ENCODE peak calls at places on chromosomes 12 and 14, in ten cellular contexts. N, Q, F, K, C, P, M, R, S and I are unnamed samples.

GRCh38 chr14:49250109-49250508 is 336.1 kb downstream of the RPS29 start:
- DNase-seq in F (no peak), S (no peak), C (no peak), N (no peak), P (no peak), Q (no peak), R (no peak), M (no peak), K (no peak), I (no peak)

GRCh38 chr12:42118136-42118879 is 26.4 kb downstream of the GXYLT1 start:
- DNase-seq in C (no peak), M (no peak), P (no peak), Q (no peak), R (no peak), S (no peak), N (no peak), K (no peak), F (no peak), I (peak)

GRCh38 chr12:114166360-114166759 is 200.2 kb upstream of the RBM19 start:
- DNase-seq in Q (no peak), S (no peak), P (no peak), C (no peak), M (peak), R (no peak), F (no peak), N (peak), K (no peak), I (peak)

GRCh38 chr12:112515868-112516267 is 97.1 kb downstream of the PTPN11 start:
- DNase-seq in F (no peak), K (no peak), C (no peak), P (no peak), M (no peak), S (no peak), N (no peak), R (no peak), Q (no peak), I (no peak)

GRCh38 chr12:108888031-108888430 is 8.1 kb downstream of the DAO start:
- DNase-seq in F (no peak), R (peak), N (peak), C (no peak), K (peak), P (no peak), M (peak), Q (no peak), S (no peak), I (no peak)

GRCh38 chr14:24425704-24426103 is 3.8 kb downstream of the CBLN3 start:
- DNase-seq in R (no peak), K (no peak), F (no peak), N (peak), M (no peak), P (no peak), Q (no peak), C (no peak), S (no peak), I (no peak)

GRCh38 chr14:26128931-26129674 is 468.7 kb downstream of the NOVA1 start:
- DNase-seq in Q (no peak), N (no peak), S (no peak), K (no peak), R (no peak), P (no peak), F (no peak), M (no peak), C (no peak), I (no peak)

GRCh38 chr14:34201909-34202622 is 251.2 kb upstream of the EGLN3 start:
- DNase-seq in C (no peak), F (no peak), Q (no peak), S (no peak), N (no peak), M (no peak), R (no peak), P (no peak), K (no peak), I (no peak)

GRCh38 chr14:32571551-32571950 is 242.5 kb downstream of the AKAP6 start:
- DNase-seq in C (no peak), F (no peak), N (no peak), R (no peak), S (no peak), K (no peak), P (no peak), Q (no peak), M (no peak), I (no peak)

GRCh38 chr12:126156806-126157574 is 1091.8 kb downstream of the AACS start:
- DNase-seq in F (no peak), N (no peak), C (no peak), S (no peak), K (no peak), P (no peak), Q (no peak), M (peak), R (no peak), I (no peak)

GRCh38 chr14:103746706-103747105 is 31.1 kb downstream of the ZFYVE21 start:
- DNase-seq in F (no peak), S (no peak), N (no peak), M (no peak), R (no peak), Q (no peak), P (no peak), C (no peak), K (peak), I (no peak)

GRCh38 chr12:108340037-108340436 is 926 bp upstream of the CMKLR1 start:
- DNase-seq in K (peak), M (no peak), R (no peak), P (no peak), C (peak), F (no peak), S (no peak), N (peak), Q (no peak), I (no peak)

GRCh38 chr12:88684610-88685009 is 104.3 kb upstream of the KITLG start:
- DNase-seq in C (no peak), K (no peak), F (no peak), R (no peak), S (no peak), Q (no peak), M (no peak), N (no peak), P (no peak), I (no peak)

GRCh38 chr12:78018939-78019338 is 188.2 kb downstream of the NAV3 start:
- DNase-seq in R (no peak), M (no peak), P (no peak), S (no peak), C (no peak), N (no peak), K (no peak), Q (no peak), F (no peak), I (peak)

GRCh38 chr12:95102916-95103671 is 29.7 kb upstream of the NR2C1 start:
- DNase-seq in M (no peak), Q (no peak), S (no peak), P (no peak), F (no peak), K (no peak), R (no peak), C (no peak), N (no peak), I (peak)

GRCh38 chr14:68471029-68471963 is 321.6 kb downstream of the ZFP36L1 start:
- DNase-seq in F (no peak), C (no peak), R (no peak), M (peak), S (no peak), P (no peak), Q (no peak), K (no peak), N (no peak), I (no peak)

GRCh38 chr12:91817512-91817911 is 328.1 kb downstream of the BTG1 start:
- DNase-seq in P (no peak), F (no peak), N (no peak), K (no peak), Q (peak), R (no peak), S (no peak), M (peak), C (no peak), I (no peak)

GRCh38 chr12:24991209-24992049 is 42.5 kb upstream of the BCAT1 start:
- DNase-seq in N (no peak), K (no peak), P (no peak), C (no peak), S (no peak), F (no peak), R (no peak), M (no peak), Q (no peak), I (peak)

GRCh38 chr12:102980350-102980749 is 22.9 kb downstream of the ASCL1 start:
- DNase-seq in F (no peak), P (no peak), Q (no peak), M (no peak), C (no peak), N (no peak), S (no peak), K (no peak), R (no peak), I (no peak)

GRCh38 chr12:122190842-122191668 is 8.1 kb downstream of the LRRC43 start:
- DNase-seq in C (no peak), S (peak), K (peak), Q (peak), P (no peak), R (no peak), N (peak), F (no peak), M (peak), I (peak)

GRCh38 chr14:57287745-57288144 is 19.0 kb downstream of the AP5M1 start:
- DNase-seq in Q (no peak), K (no peak), S (no peak), N (no peak), C (no peak), R (no peak), P (no peak), F (no peak), M (no peak), I (no peak)

GRCh38 chr12:122203968-122204828 is 689 bp downstream of the B3GNT4 start:
- DNase-seq in K (no peak), P (no peak), M (no peak), S (no peak), N (no peak), C (no peak), R (peak), F (peak), Q (no peak), I (no peak)

GRCh38 chr12:69239922-69240624 is 704 bp downstream of the CPSF6 start:
- DNase-seq in P (peak), S (peak), F (peak), R (peak), C (peak), M (peak), N (peak), Q (peak), K (peak), I (peak)

GRCh38 chr14:88934231-88934898 is 109.9 kb downstream of the TTC8 start:
- DNase-seq in M (no peak), R (no peak), N (no peak), C (no peak), P (no peak), Q (no peak), K (no peak), F (no peak), S (no peak), I (no peak)

GRCh38 chr12:124357616-124358015 is 62.7 kb downstream of the RFLNA start:
- DNase-seq in F (no peak), N (no peak), P (no peak), R (peak), Q (no peak), S (no peak), C (no peak), K (no peak), M (no peak), I (no peak)

GRCh38 chr12:121238086-121238485 is 28.2 kb downstream of the P2RX4 start:
- DNase-seq in Q (no peak), N (no peak), R (no peak), P (no peak), K (no peak), F (no peak), C (no peak), M (no peak), S (no peak), I (no peak)

GRCh38 chr12:72547593-72547992 is 275.4 kb downstream of the TRHDE start:
- DNase-seq in S (no peak), M (no peak), K (no peak), N (no peak), P (no peak), R (no peak), F (no peak), C (no peak), Q (no peak), I (no peak)

GRCh38 chr12:72540811-72541210 is 268.6 kb downstream of the TRHDE start:
- DNase-seq in Q (no peak), P (no peak), N (no peak), M (no peak), S (no peak), R (no peak), K (no peak), F (no peak), C (no peak), I (no peak)

GRCh38 chr12:72546106-72546505 is 273.9 kb downstream of the TRHDE start:
- DNase-seq in M (no peak), R (no peak), N (no peak), S (no peak), P (no peak), K (no peak), C (no peak), F (no peak), Q (no peak), I (no peak)

GRCh38 chr12:72549184-72549583 is 277.0 kb downstream of the TRHDE start:
- DNase-seq in Q (no peak), N (no peak), C (no peak), S (no peak), R (no peak), K (no peak), F (no peak), P (no peak), M (no peak), I (no peak)

DNA sequence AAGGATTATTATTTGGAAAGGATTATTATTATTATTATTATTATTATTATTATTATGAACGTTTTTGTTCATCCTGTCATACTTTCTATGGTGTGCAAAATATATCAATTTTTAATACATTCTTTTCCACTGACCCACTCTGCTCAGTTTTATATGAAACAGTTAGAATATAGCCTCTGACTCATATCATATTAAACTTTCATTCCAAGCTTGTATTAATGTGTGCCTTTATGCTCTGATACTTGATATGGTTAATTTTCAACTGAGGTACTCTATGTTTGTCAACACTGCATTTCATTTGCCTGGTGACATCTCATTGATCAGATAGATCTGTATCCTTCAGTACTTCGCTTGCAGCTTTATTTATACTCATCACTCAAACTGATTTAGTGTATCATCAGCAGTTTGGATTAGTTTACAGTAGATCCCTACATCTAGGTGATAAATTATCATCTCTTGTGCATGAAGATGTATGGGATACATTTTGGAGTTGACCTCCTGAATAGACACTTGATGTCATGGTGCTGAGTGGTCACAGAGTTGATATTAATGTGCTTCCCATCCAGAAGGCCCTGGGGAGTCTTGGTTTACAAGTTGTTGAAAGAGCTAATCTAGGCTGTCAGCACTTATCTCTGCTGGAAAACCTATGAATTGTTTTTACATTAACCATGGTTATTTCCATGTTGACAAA is 271.8 kb downstream of the TRHDE start:
- DNase-seq in R (no peak), N (no peak), K (no peak), S (no peak), M (no peak), Q (no peak), P (no peak), C (no peak), F (no peak), I (no peak)
- TF ChIP-seq POLR2A in R (no peak), N (no peak), K (no peak), S (no peak), M (no peak), Q (no peak), P (no peak), C (no peak), F (no peak), I (no peak)

GRCh38 chr12:10174986-10175614 is 3.2 kb upstream of the OLR1 start:
- DNase-seq in C (no peak), S (no peak), Q (no peak), F (no peak), M (no peak), P (no peak), N (no peak), K (no peak), R (no peak), I (no peak)

GRCh38 chr12:10171954-10172353 is at the start of gene OLR1:
- DNase-seq in M (no peak), P (no peak), F (no peak), S (no peak), N (no peak), Q (no peak), R (no peak), C (no peak), K (no peak), I (no peak)

GRCh38 chr12:10179871-10180270 is 1.0 kb downstream of the TMEM52B start:
- DNase-seq in Q (no peak), R (no peak), P (no peak), S (no peak), N (no peak), M (no peak), K (no peak), F (no peak), C (no peak), I (no peak)

GRCh38 chr12:10178766-10179165 is at the start of gene TMEM52B:
- DNase-seq in N (no peak), R (no peak), K (no peak), M (no peak), P (no peak), C (no peak), Q (no peak), S (no peak), F (no peak), I (no peak)

DNA sequence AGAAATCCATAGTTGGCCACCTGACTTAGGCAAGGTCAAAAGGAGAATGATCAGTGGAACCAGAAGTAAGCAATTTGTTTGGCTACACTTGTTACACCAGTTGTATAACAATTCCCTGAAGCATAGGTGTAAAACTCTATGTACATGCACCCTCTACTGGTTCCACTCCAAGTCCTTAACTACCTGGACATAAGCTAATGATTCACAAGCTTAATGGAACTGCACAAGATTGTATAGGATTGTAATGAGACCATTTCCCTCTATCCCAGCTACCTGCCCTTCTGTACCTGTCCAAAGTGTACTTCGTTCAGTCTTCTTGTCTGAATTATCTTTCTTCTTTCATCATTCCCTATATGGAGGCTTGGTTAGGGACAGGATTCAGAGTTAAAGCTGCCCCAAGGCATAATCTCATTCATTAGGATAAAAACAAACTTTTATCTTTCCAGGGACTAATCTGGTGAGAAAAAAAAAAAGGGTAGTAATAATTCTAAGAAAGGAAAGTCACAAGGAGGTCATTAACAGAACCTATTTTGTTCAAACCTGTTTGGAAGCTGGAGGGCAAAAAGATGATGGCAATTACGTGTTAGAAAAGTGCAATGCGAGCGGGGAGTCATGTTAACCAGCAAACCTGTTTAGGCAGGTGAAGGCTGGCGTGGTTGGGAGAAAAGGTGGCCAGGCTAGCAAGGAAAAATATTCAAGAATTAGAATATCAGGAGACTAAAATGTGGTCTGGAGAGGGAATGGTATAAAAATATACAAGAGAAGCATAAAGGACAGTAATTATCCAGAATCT is 2.8 kb upstream of the TMEM52B start:
- DNase-seq in F (no peak), S (no peak), P (no peak), C (no peak), Q (no peak), R (no peak), K (no peak), N (no peak), M (no peak), I (no peak)
- TF ChIP-seq CTCF in F (no peak), S (no peak), P (no peak), C (no peak), Q (no peak), R (no peak), K (no peak), N (no peak), M (no peak), I (no peak)

GRCh38 chr12:11779286-11779685 is 129.8 kb downstream of the ETV6 start:
- DNase-seq in Q (no peak), K (no peak), S (no peak), C (no peak), F (no peak), P (no peak), R (no peak), N (no peak), M (no peak), I (no peak)

GRCh38 chr12:11778703-11779102 is 129.2 kb downstream of the ETV6 start:
- DNase-seq in S (no peak), K (no peak), M (no peak), P (no peak), R (no peak), N (no peak), F (no peak), Q (no peak), C (no peak), I (peak)

GRCh38 chr12:11777962-11778361 is 128.5 kb downstream of the ETV6 start:
- DNase-seq in K (no peak), R (peak), Q (no peak), F (no peak), N (no peak), C (no peak), P (no peak), M (no peak), S (no peak), I (peak)

GRCh38 chr12:11782914-11783420 is 133.5 kb downstream of the ETV6 start:
- DNase-seq in P (no peak), N (no peak), Q (no peak), F (no peak), C (no peak), S (no peak), M (no peak), R (no peak), K (no peak), I (no peak)

GRCh38 chr12:11780521-11781101 is 131.1 kb downstream of the ETV6 start:
- DNase-seq in R (no peak), F (no peak), N (no peak), C (no peak), M (no peak), K (no peak), P (no peak), Q (no peak), S (no peak), I (peak)
- TF ChIP-seq POLR2A in R (no peak), F (no peak), N (no peak), C (no peak), M (no peak), K (no peak), P (no peak), Q (no peak), S (no peak), I (no peak)

GRCh38 chr14:73774671-73775070 is 60.5 kb upstream of the PNMA1 start:
- DNase-seq in P (no peak), M (no peak), S (no peak), Q (no peak), K (peak), R (no peak), C (peak), N (peak), F (no peak), I (no peak)
- TF ChIP-seq CTCF in P (no peak), M (no peak), S (no peak), Q (no peak), K (no peak), R (no peak), C (no peak), N (no peak), F (no peak), I (no peak)

DNA sequence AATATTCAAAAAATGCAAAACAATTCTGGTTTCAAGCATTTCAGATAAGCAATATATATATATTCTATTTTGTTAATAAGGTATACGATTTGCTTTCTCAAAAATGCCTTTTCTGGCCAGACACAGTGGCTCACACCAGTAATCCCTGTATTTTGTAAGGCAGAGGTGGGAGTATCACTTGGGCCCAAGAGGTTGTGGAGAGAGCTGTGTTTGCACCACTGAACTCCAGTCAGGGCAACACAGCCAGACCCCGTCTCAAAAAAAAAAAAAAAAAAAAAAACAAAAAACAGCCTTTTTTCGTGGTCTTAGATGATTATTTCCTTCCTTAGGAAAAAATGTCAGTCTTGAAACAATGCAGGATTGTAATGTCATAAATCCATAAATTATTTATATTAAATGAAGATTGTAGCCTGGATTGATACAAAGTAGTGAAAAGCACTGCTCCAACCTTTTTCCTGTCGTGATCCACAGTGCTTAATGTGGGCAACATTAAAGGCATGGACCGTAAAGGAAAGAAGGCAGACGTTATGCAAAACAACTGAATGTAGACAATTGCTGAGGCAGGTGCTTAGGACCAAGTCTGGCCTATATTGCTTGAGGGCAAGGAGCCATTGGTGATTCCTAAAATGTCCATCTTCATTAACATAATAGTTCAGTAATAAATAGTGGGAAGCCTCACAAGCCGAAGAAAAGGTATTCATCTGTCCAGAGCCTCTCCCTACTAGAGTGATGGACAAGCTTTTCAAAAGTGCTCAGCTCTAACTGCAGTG is 36.8 kb downstream of the RAD52 start:
- DNase-seq in K (no peak), P (no peak), R (no peak), M (no peak), F (no peak), C (no peak), S (no peak), N (no peak), Q (no peak), I (no peak)
- TF ChIP-seq POLR2A in K (no peak), P (no peak), R (no peak), M (no peak), F (no peak), C (no peak), S (no peak), N (no peak), Q (no peak), I (no peak)

GRCh38 chr12:2198542-2198941 is 145.8 kb downstream of the CACNA1C start:
- DNase-seq in S (no peak), M (no peak), F (no peak), N (no peak), K (no peak), P (no peak), R (no peak), C (no peak), Q (no peak), I (no peak)
- TF ChIP-seq CTCF in S (no peak), M (no peak), F (no peak), N (no peak), K (no peak), P (no peak), R (no peak), C (no peak), Q (no peak), I (no peak)